ENCODE peak calls at places on chromosomes 11 and 22, in five cellular contexts. T is vagina, B is body of pancreas, D is AG09309, R is choroid plexus epithelial cell. L is an unnamed sample.

GRCh38 chr11:13776134-13776815 is 107.8 kb downstream of the FAR1 start:
- DNase-seq in T (no peak), R (no peak), D (no peak), B (no peak), L (no peak)

GRCh38 chr11:10584071-10584501 is 15.6 kb upstream of the LYVE1 start:
- DNase-seq in R (peak; percentile 65), D (peak; percentile 35), T (peak; percentile 84), B (no peak), L (no peak)

GRCh38 chr11:1205121-1205986 is 17.5 kb upstream of the MUC5B start:
- DNase-seq in D (no peak), B (no peak), R (no peak), T (no peak), L (no peak)

GRCh38 chr22:21762712-21763581 is 27.4 kb upstream of the YPEL1 start:
- DNase-seq in B (no peak), R (peak; percentile 33), T (no peak), D (no peak), L (no peak)

GRCh38 chr11:17790453-17790852 is 55.9 kb downstream of the KCNC1 start:
- DNase-seq in R (peak; percentile 84), T (no peak), D (no peak), B (no peak), L (peak; percentile 46)

GRCh38 chr11:134683860-134684259 is 271.8 kb upstream of the B3GAT1 start:
- DNase-seq in D (no peak), B (no peak), T (no peak), R (no peak), L (no peak)

GRCh38 chr11:60875856-60876485 is 8.6 kb downstream of the ZP1 start:
- DNase-seq in B (no peak), R (no peak), D (no peak), T (no peak), L (no peak)

GRCh38 chr11:76763573-76764348 is 19.4 kb upstream of the TSKU start:
- DNase-seq in D (peak; percentile 55), T (no peak), B (no peak), R (peak; percentile 87), L (peak; percentile 79)

GRCh38 chr11:30342736-30343166 is 19.8 kb downstream of the ARL14EP start:
- DNase-seq in B (no peak), R (no peak), T (no peak), D (no peak), L (no peak)

GRCh38 chr22:23383491-23384450 is 196.3 kb downstream of the IGLL1 start:
- DNase-seq in R (peak; percentile 17), T (no peak), D (no peak), B (no peak), L (no peak)

GRCh38 chr11:78715639-78716311 is 141.1 kb upstream of the NARS2 start:
- DNase-seq in T (no peak), D (no peak), R (peak; percentile 74), B (peak; percentile 72), L (peak; percentile 63)

GRCh38 chr11:68583047-68583446 is 101.3 kb upstream of the GAL start:
- DNase-seq in R (peak; percentile 64), B (no peak), T (no peak), D (peak; percentile 20), L (peak; percentile 42)

GRCh38 chr22:38948181-38948940 is 9.0 kb upstream of the APOBEC3A start:
- DNase-seq in D (no peak), T (no peak), B (peak; percentile 0), R (no peak), L (no peak)

GRCh38 chr11:61021661-61022212 is 50.3 kb downstream of the CD6 start:
- DNase-seq in B (peak; percentile 82), R (no peak), T (no peak), D (no peak), L (no peak)

GRCh38 chr22:46626911-46627805 is 7.0 kb downstream of the GRAMD4 start:
- DNase-seq in D (no peak), B (no peak), T (no peak), R (no peak), L (no peak)

GRCh38 chr22:46626356-46626755 is 6.2 kb downstream of the GRAMD4 start:
- DNase-seq in B (no peak), R (no peak), D (no peak), T (no peak), L (no peak)

GRCh38 chr22:46628756-46629155 is 8.6 kb downstream of the GRAMD4 start:
- DNase-seq in B (no peak), D (no peak), R (no peak), T (no peak), L (no peak)

GRCh38 chr22:46629291-46629690 is 9.1 kb downstream of the GRAMD4 start:
- DNase-seq in T (no peak), D (no peak), R (no peak), B (no peak), L (no peak)

GRCh38 chr22:46627806-46628482 is 7.8 kb downstream of the GRAMD4 start:
- DNase-seq in B (no peak), T (no peak), R (no peak), D (no peak), L (no peak)
- H3K4me3 ChIP-seq in B (no peak overlapping the region), T (no peak overlapping the region), R (no peak overlapping the region), D (no peak overlapping the region), L (no peak overlapping the region)

GRCh38 chr22:27462190-27462589 is 339.4 kb downstream of the MN1 start:
- DNase-seq in T (no peak), D (no peak), R (no peak), B (no peak), L (no peak)

GRCh38 chr22:27461470-27461869 is 340.1 kb downstream of the MN1 start:
- DNase-seq in T (no peak), B (no peak), R (peak; percentile 78), D (peak; percentile 50), L (peak; percentile 86)

GRCh38 chr22:27456696-27457503 is 344.7 kb downstream of the MN1 start:
- DNase-seq in T (no peak), D (no peak), B (no peak), R (peak; percentile 82), L (peak; percentile 93)

GRCh38 chr22:27460596-27461347 is 340.8 kb downstream of the MN1 start:
- DNase-seq in T (no peak), R (no peak), D (no peak), B (no peak), L (no peak)

DNA sequence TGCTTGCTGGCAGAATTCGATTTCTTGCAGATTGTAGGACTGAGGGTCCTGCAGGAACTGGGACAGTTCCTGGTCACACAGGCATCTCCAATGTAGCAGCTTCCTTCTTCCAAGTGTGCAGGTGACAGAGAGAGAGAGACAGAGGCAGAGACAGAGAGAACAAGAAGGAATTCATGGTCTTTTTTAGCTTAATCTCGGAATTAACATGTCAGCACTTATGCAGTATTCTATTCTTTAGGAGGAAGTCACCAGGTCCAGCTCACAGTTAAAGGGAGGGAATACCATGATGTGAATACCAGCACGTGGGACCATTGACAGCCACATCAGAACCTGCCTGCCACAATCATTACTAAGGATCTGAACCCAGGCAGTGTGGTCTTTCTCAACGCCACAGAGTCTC is 341.6 kb downstream of the MN1 start:
- DNase-seq in D (no peak), R (no peak), T (no peak), B (no peak), L (no peak)
- H3K4me3 ChIP-seq in D (no peak overlapping the region), R (no peak overlapping the region), T (no peak overlapping the region), B (no peak overlapping the region), L (no peak overlapping the region)

GRCh38 chr11:65435981-65436411 is 13.4 kb downstream of the NEAT1 start:
- DNase-seq in D (no peak), T (no peak), R (peak; percentile 75), B (peak; percentile 59), L (peak; percentile 23)
- H3K4me3 ChIP-seq in D (no peak overlapping the region), T (no peak overlapping the region), R (peak overlapping the region; percentile 17), B (no peak overlapping the region), L (no peak overlapping the region)

DNA sequence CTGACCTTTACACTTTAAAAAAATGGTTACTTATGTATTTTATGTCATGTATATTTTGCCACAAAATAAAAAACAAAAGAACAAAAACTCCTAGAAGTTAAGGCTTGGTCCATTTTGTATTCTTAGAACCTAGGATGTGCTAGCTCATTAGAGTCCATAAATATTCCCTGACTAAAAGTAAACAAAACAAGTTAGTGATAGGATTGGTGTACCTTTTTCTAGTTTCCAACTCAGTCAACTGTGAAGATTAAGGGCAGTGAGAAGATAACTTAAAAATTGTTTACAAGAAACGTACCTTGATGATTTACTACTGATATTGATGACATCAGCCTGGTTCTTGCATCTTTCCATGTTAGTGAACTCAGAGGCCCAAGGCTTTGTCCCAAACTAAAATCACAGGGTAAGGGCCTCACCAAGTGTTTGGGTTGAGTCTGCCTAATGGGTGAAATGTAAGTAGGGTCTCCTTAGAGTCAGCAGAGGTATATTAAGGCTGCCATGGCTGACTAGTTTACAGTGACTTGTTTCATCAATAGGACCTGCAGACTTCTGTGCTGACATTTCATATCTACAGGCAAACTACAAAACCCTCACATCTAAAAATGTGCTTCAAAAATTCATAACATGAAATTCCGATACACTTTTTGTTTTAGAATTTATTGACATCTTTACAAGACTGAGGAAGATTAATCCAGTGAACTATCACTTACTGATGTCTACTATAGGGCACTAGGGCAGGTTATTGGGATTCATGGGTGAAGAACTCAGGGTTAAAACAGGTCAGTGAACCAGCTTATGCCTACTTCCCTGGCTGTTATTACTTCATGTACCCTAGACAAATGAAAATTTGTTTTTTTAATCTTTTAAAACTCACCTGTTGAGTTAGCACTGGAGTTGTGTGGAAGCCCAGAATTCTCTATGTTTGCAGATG is 4.4 kb downstream of the TMEM123 start:
- DNase-seq in D (no peak), T (no peak), R (no peak), B (no peak), L (no peak)
- H3K4me3 ChIP-seq in D (no peak overlapping the region), T (no peak overlapping the region), R (no peak overlapping the region), B (no peak overlapping the region), L (no peak overlapping the region)

GRCh38 chr11:65418681-65419459 is 3.7 kb upstream of the NEAT1 start:
- DNase-seq in T (peak; percentile 99), R (peak; percentile 100), D (peak; percentile 88), B (peak; percentile 98), L (peak; percentile 93)
- H3K4me3 ChIP-seq in T (peak overlapping the region; percentile 58), R (peak overlapping the region; percentile 32), D (peak overlapping the region; percentile 24), B (no peak overlapping the region), L (peak overlapping the region; percentile 17)

L was measured in brain microvascular endothelial cell.